ENCODE peak calls at places on chromosome 12, in eight cellular contexts. B, M, I, Y, D, V, E and S are unnamed samples.
A peak's percentile ranks its signal among the peaks of the same experiment; 100 is the strongest.

GRCh38 chr12:1851126-1851791 is 30.9 kb downstream of the LRTM2 start:
- DNase-seq in B (peak; percentile 88), M (no peak), I (peak; percentile 34), Y (no peak), D (no peak), V (no peak), E (no peak), S (no peak)

GRCh38 chr12:64675795-64676194 is 65.5 kb downstream of the RASSF3 start:
- DNase-seq in B (peak; percentile 53), M (no peak), I (peak; percentile 28), Y (peak; percentile 78), D (no peak), V (no peak), E (no peak), S (no peak)

GRCh38 chr12:123916729-123917128 is 55.9 kb downstream of the CCDC92 start:
- DNase-seq in B (no peak), M (no peak), I (no peak), Y (no peak), D (no peak), V (no peak), E (peak; percentile 35), S (no peak)

GRCh38 chr12:49019435-49020317 is 1.1 kb upstream of the PRKAG1 start:
- DNase-seq in B (peak; percentile 52), M (peak; percentile 52), I (peak; percentile 40), Y (peak; percentile 67), D (peak; percentile 40), V (no peak), E (peak; percentile 13), S (peak; percentile 54)

GRCh38 chr12:21546721-21547120 is 20.6 kb downstream of the SPX start:
- DNase-seq in B (no peak), M (no peak), I (no peak), Y (no peak), D (no peak), V (no peak), E (no peak), S (no peak)

GRCh38 chr12:92020983-92021664 is 124.5 kb downstream of the BTG1 start:
- DNase-seq in B (no peak), M (no peak), I (no peak), Y (no peak), D (no peak), V (no peak), E (no peak), S (no peak)

GRCh38 chr12:124994435-124994975 is 1.1 kb downstream of the BRI3BP start:
- DNase-seq in B (no peak), M (no peak), I (no peak), Y (peak; percentile 40), D (no peak), V (no peak), E (no peak), S (no peak)

GRCh38 chr12:32612658-32613614 is 66.2 kb upstream of the DNM1L start:
- DNase-seq in B (no peak), M (no peak), I (peak; percentile 24), Y (no peak), D (no peak), V (no peak), E (no peak), S (no peak)

GRCh38 chr12:124338448-124338847 is 43.6 kb downstream of the RFLNA start:
- DNase-seq in B (no peak), M (no peak), I (no peak), Y (peak; percentile 42), D (no peak), V (no peak), E (no peak), S (no peak)

GRCh38 chr12:127189992-127190391 is 1077.0 kb upstream of the TMEM132C start:
- DNase-seq in B (no peak), M (no peak), I (no peak), Y (no peak), D (no peak), V (no peak), E (no peak), S (no peak)

GRCh38 chr12:100789146-100789545 is 5.4 kb upstream of the ANO4 start:
- DNase-seq in B (peak; percentile 56), M (no peak), I (no peak), Y (peak; percentile 29), D (no peak), V (no peak), E (no peak), S (no peak)

GRCh38 chr12:116277393-116278258 is at the start of gene MED13L:
- DNase-seq in B (peak; percentile 90), M (peak; percentile 96), I (peak; percentile 72), Y (peak; percentile 91), D (peak; percentile 92), V (peak; percentile 91), E (peak; percentile 88), S (peak; percentile 92)

GRCh38 chr12:116273813-116274551 is 3.5 kb downstream of the MED13L start:
- DNase-seq in B (no peak), M (no peak), I (no peak), Y (no peak), D (no peak), V (no peak), E (no peak), S (no peak)

GRCh38 chr12:116276433-116277216 is 868 bp downstream of the MED13L start:
- DNase-seq in B (peak; percentile 66), M (peak; percentile 76), I (peak; percentile 59), Y (peak; percentile 72), D (peak; percentile 86), V (peak; percentile 69), E (peak; percentile 68), S (peak; percentile 84)

GRCh38 chr12:116278259-116278595 is 734 bp upstream of the MED13L start:
- DNase-seq in B (no peak), M (no peak), I (no peak), Y (peak; percentile 45), D (no peak), V (no peak), E (no peak), S (no peak)

GRCh38 chr12:116274552-116275375 is 2.7 kb downstream of the MED13L start:
- DNase-seq in B (no peak), M (no peak), I (no peak), Y (no peak), D (no peak), V (no peak), E (no peak), S (no peak)
- TF ChIP-seq CTCF in B (no peak), M (no peak), I (no peak), Y (no peak), D (no peak), V (no peak), E (no peak), S (no peak)

DNA sequence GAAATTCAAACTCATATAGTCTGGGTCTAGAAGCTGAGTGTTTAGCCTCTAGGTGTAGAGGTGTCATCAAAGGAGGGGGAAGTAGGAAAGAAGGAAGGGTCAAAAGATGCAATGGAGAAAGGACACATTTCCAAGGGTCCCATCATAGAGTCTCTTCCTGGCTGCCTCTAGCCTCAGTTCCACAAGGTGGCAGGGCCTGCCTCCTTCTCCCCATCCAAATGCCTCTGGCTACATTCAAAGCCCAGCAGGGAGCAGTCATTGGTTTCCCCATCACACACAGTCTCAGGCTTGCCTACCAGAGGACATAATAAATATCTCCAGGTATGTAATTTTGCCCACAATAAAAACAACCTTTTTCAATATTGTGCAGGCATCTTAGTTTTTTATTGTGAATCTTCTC is 2.1 kb upstream of the CCT2 start:
- DNase-seq in B (no peak), M (no peak), I (no peak), Y (no peak), D (peak; percentile 50), V (no peak), E (no peak), S (no peak)
- TF ChIP-seq CTCF in B (no peak), M (no peak), I (peak; percentile 43), Y (no peak), D (peak; percentile 10), V (no peak), E (no peak), S (no peak)

GRCh38 chr12:3335078-3335487 is 155.9 kb upstream of the PRMT8 start:
- DNase-seq in B (no peak), M (no peak), I (no peak), Y (no peak), D (no peak), V (no peak), E (no peak), S (no peak)

GRCh38 chr12:3333991-3334391 is 157.0 kb upstream of the PRMT8 start:
- DNase-seq in B (no peak), M (no peak), I (no peak), Y (no peak), D (no peak), V (peak; percentile 39), E (no peak), S (no peak)

GRCh38 chr12:3332190-3332589 is 158.8 kb upstream of the PRMT8 start:
- DNase-seq in B (no peak), M (no peak), I (peak; percentile 8), Y (no peak), D (peak; percentile 47), V (no peak), E (no peak), S (no peak)

GRCh38 chr12:3330976-3331375 is 160.0 kb upstream of the PRMT8 start:
- DNase-seq in B (no peak), M (no peak), I (no peak), Y (no peak), D (no peak), V (no peak), E (no peak), S (no peak)

DNA sequence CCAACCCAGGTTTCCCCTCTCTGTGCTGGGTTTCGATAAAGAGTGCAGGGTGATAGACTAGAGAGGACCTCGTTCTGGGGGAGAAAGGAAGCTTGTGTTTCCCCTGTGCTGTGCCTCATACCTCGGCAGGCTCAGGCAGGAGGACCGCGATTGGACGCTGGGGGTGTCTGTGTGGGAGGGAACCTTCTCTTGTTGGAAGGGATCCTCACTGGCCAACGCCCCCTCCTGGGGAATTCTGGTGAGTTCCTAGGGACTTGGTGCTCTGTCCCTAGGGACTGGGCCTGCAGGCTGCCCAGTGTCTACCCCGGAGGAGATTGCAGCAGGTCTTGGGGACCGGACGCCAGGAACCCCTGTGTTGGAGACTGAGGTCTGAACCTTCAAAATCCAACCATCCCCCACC is 157.4 kb upstream of the PRMT8 start:
- DNase-seq in B (no peak), M (peak; percentile 47), I (no peak), Y (peak; percentile 48), D (peak; percentile 70), V (no peak), E (no peak), S (no peak)
- TF ChIP-seq CTCF in B (no peak), M (no peak), I (no peak), Y (no peak), D (no peak), V (no peak), E (no peak), S (no peak)

GRCh38 chr12:14993537-14994266 is 20.9 kb downstream of the PDE6H start:
- DNase-seq in B (peak; percentile 54), M (no peak), I (peak; percentile 80), Y (peak; percentile 12), D (no peak), V (no peak), E (no peak), S (no peak)

GRCh38 chr12:14993117-14993516 is 20.3 kb downstream of the PDE6H start:
- DNase-seq in B (peak; percentile 5), M (no peak), I (peak; percentile 13), Y (peak; percentile 14), D (no peak), V (no peak), E (no peak), S (no peak)

GRCh38 chr12:14997998-14998397 is 25.2 kb downstream of the PDE6H start:
- DNase-seq in B (no peak), M (no peak), I (no peak), Y (no peak), D (no peak), V (no peak), E (no peak), S (no peak)

GRCh38 chr12:14994610-14995009 is 21.8 kb downstream of the PDE6H start:
- DNase-seq in B (no peak), M (no peak), I (no peak), Y (no peak), D (no peak), V (no peak), E (no peak), S (no peak)

GRCh38 chr12:14995583-14996425 is 23.0 kb downstream of the PDE6H start:
- DNase-seq in B (peak; percentile 70), M (no peak), I (no peak), Y (peak; percentile 81), D (peak; percentile 70), V (no peak), E (no peak), S (no peak)
- TF ChIP-seq CTCF in B (peak; percentile 73), M (peak; percentile 49), I (peak; percentile 41), Y (peak; percentile 86), D (peak; percentile 47), V (peak; percentile 74), E (peak; percentile 76), S (peak; percentile 64)